ENCODE peak calls at places on chromosomes 13 and 19, in seven cellular contexts. One of them, this sample, is unnamed.
A peak's percentile ranks its signal among the peaks of the same experiment; 100 is the strongest.

GRCh38 chr19:48798937-48799336 is 11.9 kb downstream of the BCAT2 start:
- DNase-seq in DND-41: peak; percentile 53
- DNase-seq in SJSA1: no peak
- DNase-seq in psoas muscle: no peak
- DNase-seq in heart right ventricle: no peak
- DNase-seq in CD4-positive, alpha-beta memory T cell: no peak
- DNase-seq in upper lobe of right lung: no peak
- DNase-seq in this sample: no peak

GRCh38 chr19:31515931-31516330 is 166.7 kb upstream of the TSHZ3 start:
- DNase-seq in CD4-positive, alpha-beta memory T cell: no peak
- DNase-seq in SJSA1: peak; percentile 24
- DNase-seq in DND-41: no peak
- DNase-seq in psoas muscle: no peak
- DNase-seq in upper lobe of right lung: no peak
- DNase-seq in heart right ventricle: no peak
- DNase-seq in this sample: no peak

GRCh38 chr19:58543826-58544590 is at the start of gene TRIM28:
- DNase-seq in heart right ventricle: peak; percentile 98
- DNase-seq in DND-41: peak; percentile 100
- DNase-seq in SJSA1: peak; percentile 99
- DNase-seq in psoas muscle: peak; percentile 98
- DNase-seq in CD4-positive, alpha-beta memory T cell: peak; percentile 100
- DNase-seq in upper lobe of right lung: peak; percentile 99
- DNase-seq in this sample: no peak

GRCh38 chr19:54096642-54097106 is 3.9 kb downstream of the OSCAR start:
- DNase-seq in CD4-positive, alpha-beta memory T cell: peak; percentile 30
- DNase-seq in DND-41: no peak
- DNase-seq in heart right ventricle: no peak
- DNase-seq in psoas muscle: no peak
- DNase-seq in SJSA1: no peak
- DNase-seq in upper lobe of right lung: no peak
- DNase-seq in this sample: no peak

GRCh38 chr13:93460005-93460404 is 233.4 kb downstream of the GPC6 start:
- DNase-seq in CD4-positive, alpha-beta memory T cell: no peak
- DNase-seq in upper lobe of right lung: no peak
- DNase-seq in SJSA1: no peak
- DNase-seq in DND-41: no peak
- DNase-seq in psoas muscle: no peak
- DNase-seq in heart right ventricle: no peak
- DNase-seq in this sample: no peak

GRCh38 chr19:10222201-10222890 is 8.8 kb downstream of the S1PR2 start:
- DNase-seq in upper lobe of right lung: no peak
- DNase-seq in psoas muscle: no peak
- DNase-seq in SJSA1: no peak
- DNase-seq in CD4-positive, alpha-beta memory T cell: no peak
- DNase-seq in heart right ventricle: no peak
- DNase-seq in DND-41: no peak
- DNase-seq in this sample: no peak

GRCh38 chr13:107864543-107865460 is 350.5 kb downstream of the LIG4 start:
- DNase-seq in DND-41: peak; percentile 47
- DNase-seq in psoas muscle: no peak
- DNase-seq in CD4-positive, alpha-beta memory T cell: no peak
- DNase-seq in SJSA1: no peak
- DNase-seq in upper lobe of right lung: no peak
- DNase-seq in heart right ventricle: peak; percentile 35
- DNase-seq in this sample: no peak

GRCh38 chr19:46821512-46822359 is 28.9 kb downstream of the AP2S1 start:
- DNase-seq in psoas muscle: no peak
- DNase-seq in CD4-positive, alpha-beta memory T cell: peak; percentile 48
- DNase-seq in upper lobe of right lung: peak; percentile 78
- DNase-seq in SJSA1: no peak
- DNase-seq in DND-41: peak; percentile 98
- DNase-seq in heart right ventricle: no peak
- DNase-seq in this sample: no peak

GRCh38 chr19:46351241-46352041 is 4.6 kb downstream of the PPP5C start:
- DNase-seq in CD4-positive, alpha-beta memory T cell: no peak
- DNase-seq in DND-41: peak; percentile 49
- DNase-seq in heart right ventricle: no peak
- DNase-seq in upper lobe of right lung: peak; percentile 90
- DNase-seq in SJSA1: peak; percentile 90
- DNase-seq in psoas muscle: peak; percentile 61
- DNase-seq in this sample: no peak

GRCh38 chr13:113851480-113851803 is 12.4 kb downstream of the GAS6 start:
- DNase-seq in DND-41: no peak
- DNase-seq in CD4-positive, alpha-beta memory T cell: no peak
- DNase-seq in SJSA1: no peak
- DNase-seq in upper lobe of right lung: no peak
- DNase-seq in heart right ventricle: no peak
- DNase-seq in psoas muscle: no peak
- DNase-seq in this sample: no peak

GRCh38 chr13:113849546-113849945 is 14.3 kb downstream of the GAS6 start:
- DNase-seq in heart right ventricle: no peak
- DNase-seq in CD4-positive, alpha-beta memory T cell: no peak
- DNase-seq in SJSA1: no peak
- DNase-seq in psoas muscle: no peak
- DNase-seq in DND-41: no peak
- DNase-seq in upper lobe of right lung: no peak
- DNase-seq in this sample: no peak

GRCh38 chr13:113850722-113851479 is 13.0 kb downstream of the GAS6 start:
- DNase-seq in upper lobe of right lung: no peak
- DNase-seq in psoas muscle: no peak
- DNase-seq in heart right ventricle: no peak
- DNase-seq in SJSA1: no peak
- DNase-seq in CD4-positive, alpha-beta memory T cell: no peak
- DNase-seq in DND-41: no peak
- DNase-seq in this sample: no peak

GRCh38 chr13:113848431-113849260 is 15.2 kb downstream of the GAS6 start:
- DNase-seq in CD4-positive, alpha-beta memory T cell: no peak
- DNase-seq in SJSA1: no peak
- DNase-seq in DND-41: peak; percentile 1
- DNase-seq in heart right ventricle: peak; percentile 1
- DNase-seq in upper lobe of right lung: no peak
- DNase-seq in psoas muscle: no peak
- DNase-seq in this sample: no peak

DNA sequence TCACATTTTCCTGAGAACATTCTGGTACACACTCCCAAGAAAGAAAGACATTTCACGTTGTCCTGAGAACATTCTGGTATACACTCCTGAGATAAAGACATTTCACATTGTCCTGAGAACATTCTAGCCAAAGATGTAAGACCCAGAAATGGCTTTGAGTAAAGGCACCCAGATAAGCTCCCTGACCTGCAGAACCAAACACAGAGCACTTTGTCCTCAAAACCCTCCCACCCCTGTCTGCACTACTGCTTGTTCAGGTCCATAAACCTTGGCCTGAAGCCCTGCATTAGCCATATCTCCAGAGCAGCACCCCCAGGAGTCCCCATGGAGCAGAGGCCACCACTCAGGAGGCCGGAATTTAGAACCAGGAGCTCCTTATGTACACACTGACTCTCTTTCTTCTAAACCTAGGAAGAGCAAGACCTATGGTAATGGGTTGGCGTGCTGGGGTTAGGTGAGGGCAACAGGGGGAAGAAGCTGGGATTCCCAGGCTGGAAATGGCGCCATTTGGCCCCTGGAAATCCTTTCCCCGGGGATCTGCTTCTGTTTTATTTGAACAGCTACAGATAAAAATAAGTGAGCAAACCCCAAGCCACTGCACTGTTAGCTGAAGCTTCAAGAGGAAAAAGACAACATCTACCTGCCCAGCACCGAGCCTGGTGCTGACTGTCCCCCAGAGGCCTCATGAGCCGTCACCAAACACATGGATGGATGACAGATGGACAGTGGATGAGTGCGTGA is 13.7 kb downstream of the GAS6 start:
- DNase-seq in SJSA1: no peak
- DNase-seq in heart right ventricle: peak; percentile 1
- DNase-seq in DND-41: no peak
- DNase-seq in CD4-positive, alpha-beta memory T cell: no peak
- DNase-seq in upper lobe of right lung: no peak
- DNase-seq in psoas muscle: no peak
- DNase-seq in this sample: no peak
- H3K27ac ChIP-seq in SJSA1: no peak overlapping the region
- H3K27ac ChIP-seq in heart right ventricle: no peak overlapping the region
- H3K27ac ChIP-seq in DND-41: no peak overlapping the region
- H3K27ac ChIP-seq in CD4-positive, alpha-beta memory T cell: no peak overlapping the region
- H3K27ac ChIP-seq in upper lobe of right lung: no peak overlapping the region
- H3K27ac ChIP-seq in psoas muscle: no peak overlapping the region
- H3K27ac ChIP-seq in this sample: no peak overlapping the region

DNA sequence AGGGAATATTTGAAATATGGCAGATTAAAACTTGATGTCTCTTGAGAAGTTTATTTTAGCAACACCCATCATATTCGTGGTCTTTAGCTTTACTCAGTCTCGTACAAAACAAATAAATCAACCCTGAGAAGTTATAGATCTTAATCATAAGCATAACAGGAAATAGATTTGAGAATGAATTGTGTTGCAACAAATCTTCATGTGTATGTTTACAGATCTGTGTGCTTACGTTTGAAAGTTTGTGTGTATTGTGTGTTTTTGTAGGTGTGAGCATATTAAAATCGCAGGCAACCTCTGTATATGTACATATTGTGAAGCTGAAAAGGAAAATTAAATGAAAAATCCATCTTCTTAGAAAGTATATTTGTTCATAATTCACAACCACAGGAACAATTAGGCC is 1094.1 kb downstream of the EFNB2 start:
- DNase-seq in DND-41: no peak
- DNase-seq in CD4-positive, alpha-beta memory T cell: no peak
- DNase-seq in SJSA1: no peak
- DNase-seq in upper lobe of right lung: no peak
- DNase-seq in psoas muscle: no peak
- DNase-seq in heart right ventricle: no peak
- DNase-seq in this sample: no peak
- H3K27ac ChIP-seq in DND-41: no peak overlapping the region
- H3K27ac ChIP-seq in CD4-positive, alpha-beta memory T cell: no peak overlapping the region
- H3K27ac ChIP-seq in SJSA1: no peak overlapping the region
- H3K27ac ChIP-seq in upper lobe of right lung: no peak overlapping the region
- H3K27ac ChIP-seq in psoas muscle: no peak overlapping the region
- H3K27ac ChIP-seq in heart right ventricle: no peak overlapping the region
- H3K27ac ChIP-seq in this sample: no peak overlapping the region

GRCh38 chr19:43699506-43700367 is 16.1 kb upstream of the IRGC start:
- DNase-seq in psoas muscle: peak; percentile 34
- DNase-seq in DND-41: no peak
- DNase-seq in upper lobe of right lung: peak; percentile 70
- DNase-seq in heart right ventricle: peak; percentile 31
- DNase-seq in CD4-positive, alpha-beta memory T cell: no peak
- DNase-seq in SJSA1: no peak
- DNase-seq in this sample: peak; percentile 48
- H3K27ac ChIP-seq in psoas muscle: peak overlapping the region; percentile 61
- H3K27ac ChIP-seq in DND-41: no peak overlapping the region
- H3K27ac ChIP-seq in upper lobe of right lung: peak overlapping the region; percentile 87
- H3K27ac ChIP-seq in heart right ventricle: peak overlapping the region; percentile 72
- H3K27ac ChIP-seq in CD4-positive, alpha-beta memory T cell: no peak overlapping the region
- H3K27ac ChIP-seq in SJSA1: peak overlapping the region; percentile 82
- H3K27ac ChIP-seq in this sample: peak overlapping the region; percentile 31

DNA sequence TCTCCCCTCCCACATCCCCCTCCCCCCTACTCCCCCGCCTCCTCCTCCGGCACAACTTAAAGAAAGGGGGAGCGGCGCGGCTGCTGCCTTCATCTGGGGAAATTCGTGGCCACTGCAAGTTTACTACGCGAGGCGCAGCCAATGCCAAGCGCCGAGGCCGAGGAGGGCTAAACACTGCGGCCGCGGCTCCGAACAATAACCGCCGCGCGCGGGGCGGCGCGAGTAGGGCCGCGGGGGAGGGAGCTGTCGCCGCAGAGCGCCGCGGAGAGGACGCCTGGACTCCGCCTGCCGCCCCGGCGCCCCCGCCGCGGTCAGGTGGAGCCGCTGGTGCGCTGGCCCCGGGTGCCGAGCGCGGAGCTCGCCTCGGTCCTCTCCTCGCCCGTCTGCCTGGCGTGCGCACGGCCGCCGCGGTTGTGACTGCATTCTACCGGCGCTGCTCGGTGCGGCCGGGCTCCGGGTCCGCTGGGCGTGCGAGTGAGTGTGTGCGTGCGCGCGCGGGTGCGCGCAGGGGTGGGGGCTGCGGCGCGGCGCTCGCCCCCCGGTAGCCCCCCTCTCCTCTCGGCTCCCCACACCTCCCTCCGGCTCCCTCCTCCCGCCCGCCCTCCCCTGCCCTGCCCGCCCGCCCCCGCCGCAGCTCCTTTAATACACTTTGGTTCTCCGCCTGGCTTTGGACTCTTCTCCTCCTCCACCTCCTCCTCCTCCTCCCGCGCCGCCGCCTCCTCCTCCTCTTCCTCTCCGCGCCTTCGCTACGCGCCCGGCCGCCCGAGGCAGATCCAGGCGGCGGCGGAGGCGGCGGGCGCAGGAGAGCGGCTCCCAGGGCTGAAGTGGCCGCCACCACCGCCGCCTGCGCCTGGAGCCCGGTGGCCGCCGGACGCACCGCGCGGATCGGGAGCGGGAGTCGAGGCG is at the start of gene ZIC2:
- DNase-seq in upper lobe of right lung: no peak
- DNase-seq in DND-41: peak; percentile 73
- DNase-seq in psoas muscle: no peak
- DNase-seq in CD4-positive, alpha-beta memory T cell: peak; percentile 33
- DNase-seq in SJSA1: peak; percentile 89
- DNase-seq in heart right ventricle: no peak
- DNase-seq in this sample: no peak
- H3K27ac ChIP-seq in upper lobe of right lung: no peak within 1 kb of the TSS
- H3K27ac ChIP-seq in DND-41: peak within 1 kb of the TSS; percentile 86
- H3K27ac ChIP-seq in psoas muscle: no peak within 1 kb of the TSS
- H3K27ac ChIP-seq in CD4-positive, alpha-beta memory T cell: no peak within 1 kb of the TSS
- H3K27ac ChIP-seq in SJSA1: no peak within 1 kb of the TSS
- H3K27ac ChIP-seq in heart right ventricle: no peak within 1 kb of the TSS
- H3K27ac ChIP-seq in this sample: no peak within 1 kb of the TSS

DNA sequence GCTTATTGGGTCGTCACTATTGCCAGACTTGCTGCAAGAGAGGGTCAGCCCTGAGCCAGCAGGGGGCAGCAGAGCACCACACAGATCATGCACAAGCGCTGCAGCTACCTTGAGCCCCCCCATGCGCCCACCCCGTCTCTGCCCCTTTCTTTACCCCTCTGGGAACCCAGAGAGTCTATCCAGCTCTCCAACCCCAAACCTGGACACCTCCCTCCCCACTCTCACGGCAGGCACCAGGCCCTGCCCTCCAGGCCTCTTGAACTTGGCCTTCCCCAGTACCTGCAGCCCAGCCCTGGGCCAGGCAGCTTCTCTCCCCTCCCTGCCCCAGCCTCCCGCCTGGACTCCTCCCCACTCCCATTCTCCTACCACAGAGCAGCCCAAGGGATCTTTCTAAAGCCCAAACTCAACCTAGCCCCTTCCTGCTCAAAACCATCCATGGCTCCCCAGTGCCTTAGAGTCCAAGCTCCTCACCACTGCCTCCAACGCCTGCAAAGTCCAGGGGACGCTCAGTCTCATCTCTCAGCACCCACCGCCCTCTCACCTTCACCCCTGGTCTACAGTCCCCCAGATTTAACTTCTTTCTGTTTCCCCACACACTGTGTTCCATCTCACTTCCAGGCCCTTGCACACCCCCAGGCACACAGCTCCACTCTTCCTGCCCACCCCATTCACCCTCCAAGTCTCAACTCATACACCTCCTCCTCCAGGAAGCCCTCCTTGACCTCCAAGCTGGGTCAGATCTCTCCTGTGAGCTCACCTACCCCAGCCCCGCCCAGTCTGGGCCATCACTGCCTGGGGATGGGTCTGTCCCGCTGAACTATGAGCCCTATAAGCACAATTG is 9.4 kb upstream of the CEACAM16 start:
- DNase-seq in DND-41: peak; percentile 72
- DNase-seq in psoas muscle: peak; percentile 73
- DNase-seq in SJSA1: peak; percentile 87
- DNase-seq in heart right ventricle: peak; percentile 76
- DNase-seq in upper lobe of right lung: peak; percentile 90
- DNase-seq in CD4-positive, alpha-beta memory T cell: peak; percentile 68
- DNase-seq in this sample: peak; percentile 14
- H3K27ac ChIP-seq in DND-41: no peak overlapping the region
- H3K27ac ChIP-seq in psoas muscle: no peak overlapping the region
- H3K27ac ChIP-seq in SJSA1: no peak overlapping the region
- H3K27ac ChIP-seq in heart right ventricle: no peak overlapping the region
- H3K27ac ChIP-seq in upper lobe of right lung: peak overlapping the region; percentile 3
- H3K27ac ChIP-seq in CD4-positive, alpha-beta memory T cell: no peak overlapping the region
- H3K27ac ChIP-seq in this sample: no peak overlapping the region

This sample was measured in substantia nigra.